ENCODE peak calls at places on chromosomes 5 and 9, in six cellular contexts. One of them, this sample, is unnamed.

GRCh38 chr5:111734013-111734412 is 23.0 kb downstream of the NREP start:
- DNase-seq in left ventricle myocardium inferior: no peak
- DNase-seq in fibroblast of mammary gland: peak
- DNase-seq in AG09309: no peak
- DNase-seq in psoas muscle: no peak
- DNase-seq in fibroblast of the aortic adventitia: peak
- DNase-seq in this sample: peak

GRCh38 chr5:154538492-154538891 is 60.5 kb upstream of the HAND1 start:
- DNase-seq in left ventricle myocardium inferior: no peak
- DNase-seq in fibroblast of mammary gland: no peak
- DNase-seq in AG09309: no peak
- DNase-seq in psoas muscle: no peak
- DNase-seq in fibroblast of the aortic adventitia: no peak
- DNase-seq in this sample: no peak

GRCh38 chr9:4489562-4489918 is 728 bp upstream of the SLC1A1 start:
- DNase-seq in left ventricle myocardium inferior: no peak
- DNase-seq in fibroblast of mammary gland: peak
- DNase-seq in AG09309: no peak
- DNase-seq in psoas muscle: no peak
- DNase-seq in fibroblast of the aortic adventitia: peak
- DNase-seq in this sample: no peak

GRCh38 chr5:124920909-124921666 is 174.6 kb upstream of the ZNF608 start:
- DNase-seq in left ventricle myocardium inferior: no peak
- DNase-seq in fibroblast of mammary gland: no peak
- DNase-seq in AG09309: no peak
- DNase-seq in psoas muscle: no peak
- DNase-seq in fibroblast of the aortic adventitia: no peak
- DNase-seq in this sample: no peak

GRCh38 chr5:40984884-40985283 is 75.6 kb downstream of the C7 start:
- DNase-seq in left ventricle myocardium inferior: no peak
- DNase-seq in fibroblast of mammary gland: peak
- DNase-seq in AG09309: no peak
- DNase-seq in psoas muscle: no peak
- DNase-seq in fibroblast of the aortic adventitia: peak
- DNase-seq in this sample: no peak

GRCh38 chr5:68331202-68332108 is 115.9 kb downstream of the PIK3R1 start:
- DNase-seq in left ventricle myocardium inferior: no peak
- DNase-seq in fibroblast of mammary gland: peak
- DNase-seq in AG09309: no peak
- DNase-seq in psoas muscle: no peak
- DNase-seq in fibroblast of the aortic adventitia: peak
- DNase-seq in this sample: no peak

GRCh38 chr9:118455259-118455658 is 751.1 kb downstream of the TLR4 start:
- DNase-seq in left ventricle myocardium inferior: no peak
- DNase-seq in fibroblast of mammary gland: no peak
- DNase-seq in AG09309: no peak
- DNase-seq in psoas muscle: no peak
- DNase-seq in fibroblast of the aortic adventitia: no peak
- DNase-seq in this sample: no peak

GRCh38 chr5:110262754-110263153 is 463.7 kb downstream of the TMEM232 start:
- DNase-seq in left ventricle myocardium inferior: no peak
- DNase-seq in fibroblast of mammary gland: peak
- DNase-seq in AG09309: no peak
- DNase-seq in psoas muscle: no peak
- DNase-seq in fibroblast of the aortic adventitia: peak
- DNase-seq in this sample: no peak

GRCh38 chr9:115998661-115999060 is 154.9 kb upstream of the PAPPA start:
- DNase-seq in left ventricle myocardium inferior: no peak
- DNase-seq in fibroblast of mammary gland: no peak
- DNase-seq in AG09309: no peak
- DNase-seq in psoas muscle: no peak
- DNase-seq in fibroblast of the aortic adventitia: peak
- DNase-seq in this sample: no peak

GRCh38 chr9:108163321-108164005 is 673.9 kb upstream of the KLF4 start:
- DNase-seq in left ventricle myocardium inferior: no peak
- DNase-seq in fibroblast of mammary gland: peak
- DNase-seq in AG09309: no peak
- DNase-seq in psoas muscle: no peak
- DNase-seq in fibroblast of the aortic adventitia: peak
- DNase-seq in this sample: no peak

GRCh38 chr5:122385286-122385685 is 73.2 kb downstream of the SNCAIP start:
- DNase-seq in left ventricle myocardium inferior: no peak
- DNase-seq in fibroblast of mammary gland: no peak
- DNase-seq in AG09309: no peak
- DNase-seq in psoas muscle: no peak
- DNase-seq in fibroblast of the aortic adventitia: no peak
- DNase-seq in this sample: no peak

DNA sequence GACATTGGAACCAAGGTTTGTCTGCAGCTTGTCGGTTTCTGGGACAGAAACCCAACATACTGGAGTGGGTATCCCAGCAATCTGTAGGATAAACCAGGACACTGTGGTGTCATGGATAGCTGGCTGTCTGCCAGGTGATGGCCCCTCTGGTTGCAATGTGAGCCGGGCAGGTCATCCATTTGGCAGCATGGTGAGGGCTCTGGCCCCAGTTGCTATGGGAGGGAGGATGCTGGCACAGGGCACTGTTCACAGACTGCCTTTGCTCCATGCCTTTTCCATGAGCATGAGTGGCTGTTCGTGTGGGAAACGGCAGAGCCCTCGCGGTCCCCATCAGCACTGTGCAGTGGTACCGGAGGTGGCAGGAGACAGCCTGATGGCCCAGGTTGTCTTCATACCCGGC is 6.4 kb downstream of the S1PR3 start:
- DNase-seq in left ventricle myocardium inferior: no peak
- DNase-seq in fibroblast of mammary gland: no peak
- DNase-seq in AG09309: no peak
- DNase-seq in psoas muscle: no peak
- DNase-seq in fibroblast of the aortic adventitia: no peak
- DNase-seq in this sample: no peak
- H3K4me3 ChIP-seq in left ventricle myocardium inferior: no peak
- H3K4me3 ChIP-seq in fibroblast of mammary gland: no peak
- H3K4me3 ChIP-seq in AG09309: no peak
- H3K4me3 ChIP-seq in psoas muscle: no peak
- H3K4me3 ChIP-seq in fibroblast of the aortic adventitia: no peak
- H3K4me3 ChIP-seq in this sample: no peak

GRCh38 chr5:95238560-95239325 is 46.2 kb downstream of the MCTP1 start:
- DNase-seq in left ventricle myocardium inferior: no peak
- DNase-seq in fibroblast of mammary gland: peak
- DNase-seq in AG09309: no peak
- DNase-seq in psoas muscle: no peak
- DNase-seq in fibroblast of the aortic adventitia: peak
- DNase-seq in this sample: peak

GRCh38 chr5:95237324-95237723 is 47.6 kb downstream of the MCTP1 start:
- DNase-seq in left ventricle myocardium inferior: no peak
- DNase-seq in fibroblast of mammary gland: no peak
- DNase-seq in AG09309: no peak
- DNase-seq in psoas muscle: no peak
- DNase-seq in fibroblast of the aortic adventitia: no peak
- DNase-seq in this sample: no peak

GRCh38 chr5:95241155-95241554 is 43.7 kb downstream of the MCTP1 start:
- DNase-seq in left ventricle myocardium inferior: no peak
- DNase-seq in fibroblast of mammary gland: no peak
- DNase-seq in AG09309: no peak
- DNase-seq in psoas muscle: no peak
- DNase-seq in fibroblast of the aortic adventitia: no peak
- DNase-seq in this sample: no peak

DNA sequence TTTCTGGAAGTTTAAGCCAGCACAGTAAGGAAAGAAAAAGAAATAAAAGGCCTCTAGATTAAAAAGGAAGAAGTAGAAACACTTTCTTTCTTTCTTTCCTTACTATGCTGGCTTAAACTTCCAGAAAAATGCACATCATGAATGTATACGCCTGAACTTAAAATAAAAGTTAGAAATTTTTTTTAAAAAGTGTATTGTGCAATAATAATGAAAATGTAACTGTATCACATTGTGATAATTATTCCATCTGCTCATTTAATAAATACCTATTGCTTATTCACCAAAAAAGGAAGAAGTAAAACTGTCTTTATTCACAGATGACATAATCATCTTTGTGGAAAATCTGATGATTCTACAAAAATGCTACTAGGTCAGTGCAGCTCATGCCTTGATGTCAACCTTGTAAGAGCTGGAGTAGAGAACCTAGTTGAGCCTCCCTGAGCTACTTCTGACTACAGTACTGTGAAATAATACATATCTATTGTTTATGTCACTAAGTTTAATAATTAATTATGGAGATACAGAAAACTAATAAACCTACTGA is 49.4 kb downstream of the MCTP1 start:
- DNase-seq in left ventricle myocardium inferior: no peak
- DNase-seq in fibroblast of mammary gland: no peak
- DNase-seq in AG09309: no peak
- DNase-seq in psoas muscle: no peak
- DNase-seq in fibroblast of the aortic adventitia: no peak
- DNase-seq in this sample: no peak
- H3K4me3 ChIP-seq in left ventricle myocardium inferior: no peak
- H3K4me3 ChIP-seq in fibroblast of mammary gland: no peak
- H3K4me3 ChIP-seq in AG09309: no peak
- H3K4me3 ChIP-seq in psoas muscle: no peak
- H3K4me3 ChIP-seq in fibroblast of the aortic adventitia: no peak
- H3K4me3 ChIP-seq in this sample: no peak

DNA sequence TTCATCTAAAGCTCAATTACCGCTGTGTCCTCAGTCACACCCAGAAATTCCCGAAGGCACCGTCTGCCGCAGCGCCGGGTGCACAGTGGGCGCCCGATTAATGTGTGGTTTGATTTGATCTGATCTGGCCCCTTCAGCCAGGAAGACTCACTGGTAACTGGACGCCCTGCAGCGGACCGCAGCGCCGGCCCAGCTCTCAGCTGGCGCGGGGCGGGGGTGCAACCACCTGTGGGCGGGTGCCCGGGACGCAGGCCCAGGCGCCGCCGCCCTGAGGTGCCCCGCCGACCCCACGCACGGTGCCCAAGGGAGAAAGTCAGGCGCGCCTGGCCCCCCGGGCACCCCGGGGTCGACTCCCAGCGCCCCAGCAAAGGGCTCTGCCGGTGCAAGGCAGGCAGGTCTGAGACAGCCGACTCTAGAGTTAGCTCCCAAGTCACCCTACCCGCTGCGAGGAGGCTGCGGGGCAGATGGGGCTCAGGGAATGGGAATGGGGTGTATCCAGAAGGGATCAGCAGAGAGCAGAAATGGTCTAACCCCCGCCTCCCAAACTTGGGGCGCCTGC is 1.7 kb downstream of the EPB41L4B start:
- DNase-seq in left ventricle myocardium inferior: no peak
- DNase-seq in fibroblast of mammary gland: no peak
- DNase-seq in AG09309: no peak
- DNase-seq in psoas muscle: no peak
- DNase-seq in fibroblast of the aortic adventitia: no peak
- DNase-seq in this sample: no peak
- H3K4me3 ChIP-seq in left ventricle myocardium inferior: peak
- H3K4me3 ChIP-seq in fibroblast of mammary gland: no peak
- H3K4me3 ChIP-seq in AG09309: no peak
- H3K4me3 ChIP-seq in psoas muscle: peak
- H3K4me3 ChIP-seq in fibroblast of the aortic adventitia: no peak
- H3K4me3 ChIP-seq in this sample: no peak

GRCh38 chr5:59799668-59800374 is 93.7 kb downstream of the PDE4D start:
- DNase-seq in left ventricle myocardium inferior: no peak
- DNase-seq in fibroblast of mammary gland: peak
- DNase-seq in AG09309: no peak
- DNase-seq in psoas muscle: no peak
- DNase-seq in fibroblast of the aortic adventitia: peak
- DNase-seq in this sample: no peak
- H3K4me3 ChIP-seq in left ventricle myocardium inferior: peak
- H3K4me3 ChIP-seq in fibroblast of mammary gland: no peak
- H3K4me3 ChIP-seq in AG09309: no peak
- H3K4me3 ChIP-seq in psoas muscle: no peak
- H3K4me3 ChIP-seq in fibroblast of the aortic adventitia: no peak
- H3K4me3 ChIP-seq in this sample: no peak

GRCh38 chr9:135228983-135229625 is 141.6 kb downstream of the OLFM1 start:
- DNase-seq in left ventricle myocardium inferior: peak
- DNase-seq in fibroblast of mammary gland: no peak
- DNase-seq in AG09309: no peak
- DNase-seq in psoas muscle: peak
- DNase-seq in fibroblast of the aortic adventitia: no peak
- DNase-seq in this sample: no peak

GRCh38 chr9:135228345-135228982 is 141.0 kb downstream of the OLFM1 start:
- DNase-seq in left ventricle myocardium inferior: peak
- DNase-seq in fibroblast of mammary gland: no peak
- DNase-seq in AG09309: no peak
- DNase-seq in psoas muscle: peak
- DNase-seq in fibroblast of the aortic adventitia: no peak
- DNase-seq in this sample: no peak

GRCh38 chr9:135229701-135230385 is 142.4 kb downstream of the OLFM1 start:
- DNase-seq in left ventricle myocardium inferior: no peak
- DNase-seq in fibroblast of mammary gland: no peak
- DNase-seq in AG09309: no peak
- DNase-seq in psoas muscle: peak
- DNase-seq in fibroblast of the aortic adventitia: no peak
- DNase-seq in this sample: no peak

GRCh38 chr9:135230386-135230765 is 142.9 kb downstream of the OLFM1 start:
- DNase-seq in left ventricle myocardium inferior: no peak
- DNase-seq in fibroblast of mammary gland: no peak
- DNase-seq in AG09309: no peak
- DNase-seq in psoas muscle: peak
- DNase-seq in fibroblast of the aortic adventitia: no peak
- DNase-seq in this sample: no peak

GRCh38 chr9:135230817-135231520 is 143.5 kb downstream of the OLFM1 start:
- DNase-seq in left ventricle myocardium inferior: peak
- DNase-seq in fibroblast of mammary gland: no peak
- DNase-seq in AG09309: no peak
- DNase-seq in psoas muscle: peak
- DNase-seq in fibroblast of the aortic adventitia: no peak
- DNase-seq in this sample: no peak
- H3K4me3 ChIP-seq in left ventricle myocardium inferior: no peak
- H3K4me3 ChIP-seq in fibroblast of mammary gland: no peak
- H3K4me3 ChIP-seq in AG09309: no peak
- H3K4me3 ChIP-seq in psoas muscle: no peak
- H3K4me3 ChIP-seq in fibroblast of the aortic adventitia: no peak
- H3K4me3 ChIP-seq in this sample: no peak

DNA sequence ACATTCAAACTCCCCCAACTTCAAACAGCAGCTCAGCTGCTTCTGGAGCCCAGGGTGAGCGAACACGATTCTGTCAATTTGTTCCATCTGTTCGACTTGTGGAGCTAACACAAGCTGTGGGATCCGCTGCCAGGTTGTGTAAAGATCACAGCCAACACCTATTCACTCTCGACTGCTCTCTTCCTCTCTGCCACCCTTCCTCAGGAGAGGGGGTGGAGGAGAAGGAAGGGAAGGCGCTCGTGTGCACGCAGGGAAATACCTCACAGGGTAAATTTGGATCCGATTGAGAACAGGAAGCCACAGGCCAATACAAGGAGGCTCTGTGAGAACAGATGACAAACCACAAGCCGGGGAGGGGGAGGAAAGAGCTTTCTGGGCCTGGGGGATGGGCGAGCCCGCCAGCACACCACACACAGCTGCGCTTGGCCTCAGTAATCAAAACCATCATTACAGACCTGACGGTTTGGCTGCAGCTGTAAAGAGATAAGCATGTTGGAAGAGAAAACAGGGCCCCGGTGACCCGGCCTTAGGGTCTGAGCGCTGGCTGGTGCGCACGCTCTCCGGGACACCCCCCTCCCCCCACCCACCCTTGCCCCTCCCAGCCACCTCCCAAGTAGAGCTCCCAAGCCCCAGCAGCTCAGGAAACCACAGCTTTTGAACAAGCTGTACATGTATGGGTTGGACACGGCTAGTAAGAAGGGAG is 54.2 kb downstream of the PTCH1 start:
- DNase-seq in left ventricle myocardium inferior: peak
- DNase-seq in fibroblast of mammary gland: peak
- DNase-seq in AG09309: peak
- DNase-seq in psoas muscle: peak
- DNase-seq in fibroblast of the aortic adventitia: peak
- DNase-seq in this sample: peak
- H3K4me3 ChIP-seq in left ventricle myocardium inferior: peak
- H3K4me3 ChIP-seq in fibroblast of mammary gland: peak
- H3K4me3 ChIP-seq in AG09309: peak
- H3K4me3 ChIP-seq in psoas muscle: peak
- H3K4me3 ChIP-seq in fibroblast of the aortic adventitia: peak
- H3K4me3 ChIP-seq in this sample: peak